ENCODE peak calls at places on chromosomes 7 and 10, in ten cellular contexts. K is fibroblast of lung, W is endothelial cell of umbilical vein, Q is astrocyte of the spinal cord, S is IMR-90, M is pancreas, T is spleen, A is mucosa of descending colon, I is adrenal gland, B is AG04450. Z is an unnamed sample.

GRCh38 chr10:131874991-131875451 is 25.8 kb upstream of the PPP2R2D start:
- DNase-seq in K (peak; percentile 77), W (peak; percentile 74), Q (peak; percentile 68), S (peak; percentile 72), M (peak; percentile 85), T (peak; percentile 87), A (no peak), I (peak; percentile 80), B (peak; percentile 52), Z (peak; percentile 85)

GRCh38 chr7:12440229-12440628 is 36.6 kb upstream of the VWDE start:
- DNase-seq in K (no peak), W (no peak), Q (no peak), S (no peak), M (no peak), T (no peak), A (no peak), I (no peak), B (no peak), Z (no peak)

GRCh38 chr7:117715784-117716445 is 157.3 kb downstream of the CTTNBP2 start:
- DNase-seq in K (peak; percentile 76), W (peak; percentile 64), Q (peak; percentile 61), S (peak; percentile 75), M (no peak), T (no peak), A (no peak), I (no peak), B (peak; percentile 32), Z (peak; percentile 40)

GRCh38 chr7:22192778-22193177 is 164.2 kb downstream of the RAPGEF5 start:
- DNase-seq in K (no peak), W (no peak), Q (no peak), S (no peak), M (no peak), T (no peak), A (no peak), I (no peak), B (no peak), Z (peak; percentile 1)

GRCh38 chr7:135389971-135390370 is 119.9 kb downstream of the CNOT4 start:
- DNase-seq in K (no peak), W (peak; percentile 82), Q (no peak), S (no peak), M (no peak), T (no peak), A (no peak), I (no peak), B (no peak), Z (no peak)

GRCh38 chr7:44639701-44640321 is 33.4 kb downstream of the OGDH start:
- DNase-seq in K (peak; percentile 74), W (peak; percentile 85), Q (peak; percentile 85), S (peak; percentile 91), M (peak; percentile 42), T (no peak), A (no peak), I (peak; percentile 84), B (peak; percentile 59), Z (peak; percentile 74)

GRCh38 chr7:150371131-150371995 is 2.7 kb downstream of the REPIN1 start:
- DNase-seq in K (no peak), W (no peak), Q (no peak), S (no peak), M (no peak), T (peak; percentile 78), A (peak; percentile 56), I (peak; percentile 15), B (no peak), Z (no peak)

GRCh38 chr7:70355591-70356323 is 757.5 kb downstream of the AUTS2 start:
- DNase-seq in K (no peak), W (no peak), Q (peak; percentile 15), S (no peak), M (no peak), T (no peak), A (no peak), I (no peak), B (no peak), Z (no peak)

GRCh38 chr10:71952745-71953144 is 11.4 kb upstream of the CHST3 start:
- DNase-seq in K (no peak), W (no peak), Q (no peak), S (no peak), M (no peak), T (no peak), A (no peak), I (no peak), B (no peak), Z (peak; percentile 6)

GRCh38 chr10:85995791-85996190 is 370.8 kb downstream of the GRID1 start:
- DNase-seq in K (no peak), W (no peak), Q (peak; percentile 0), S (peak; percentile 0), M (no peak), T (no peak), A (no peak), I (no peak), B (no peak), Z (peak; percentile 3)

GRCh38 chr7:46054290-46054689 is 133.2 kb upstream of the IGFBP3 start:
- DNase-seq in K (no peak), W (peak; percentile 70), Q (no peak), S (no peak), M (no peak), T (no peak), A (no peak), I (no peak), B (no peak), Z (no peak)

GRCh38 chr7:111137296-111138195 is 46.6 kb downstream of the LRRN3 start:
- DNase-seq in K (peak; percentile 8), W (no peak), Q (peak; percentile 45), S (peak; percentile 54), M (no peak), T (peak; percentile 67), A (no peak), I (no peak), B (no peak), Z (peak; percentile 56)

GRCh38 chr10:114437456-114438292 is 33.4 kb upstream of the AFAP1L2 start:
- DNase-seq in K (peak; percentile 44), W (no peak), Q (peak; percentile 31), S (peak; percentile 19), M (no peak), T (no peak), A (no peak), I (no peak), B (no peak), Z (peak; percentile 33)

GRCh38 chr10:88288621-88289059 is 294.5 kb downstream of the RNLS start:
- DNase-seq in K (no peak), W (no peak), Q (peak; percentile 44), S (no peak), M (no peak), T (no peak), A (no peak), I (no peak), B (no peak), Z (no peak)

GRCh38 chr7:7897509-7897908 is 71.1 kb upstream of the GLCCI1 start:
- DNase-seq in K (no peak), W (no peak), Q (no peak), S (no peak), M (no peak), T (no peak), A (no peak), I (no peak), B (no peak), Z (no peak)

GRCh38 chr10:120732067-120732466 is 119.1 kb upstream of the WDR11 start:
- DNase-seq in K (no peak), W (peak; percentile 88), Q (peak; percentile 40), S (no peak), M (no peak), T (no peak), A (no peak), I (no peak), B (no peak), Z (no peak)

GRCh38 chr7:96321670-96322372 is at the start of gene SLC25A13:
- DNase-seq in K (peak; percentile 84), W (peak; percentile 81), Q (peak; percentile 80), S (peak; percentile 73), M (peak; percentile 94), T (peak; percentile 97), A (peak; percentile 95), I (peak; percentile 95), B (peak; percentile 27), Z (peak; percentile 96)

GRCh38 chr7:133754718-133755117 is 372.4 kb upstream of the LRGUK start:
- DNase-seq in K (peak; percentile 10), W (no peak), Q (peak; percentile 22), S (peak; percentile 66), M (no peak), T (no peak), A (no peak), I (no peak), B (no peak), Z (no peak)
- TF ChIP-seq CTCF in K (no peak), W (no peak), Q (no peak), S (no peak), M (no peak), T (no peak), A (no peak), I (no peak), B (no peak), Z (no peak)

GRCh38 chr7:18679261-18679660 is 183.7 kb downstream of the HDAC9 start:
- DNase-seq in K (no peak), W (no peak), Q (no peak), S (no peak), M (no peak), T (no peak), A (no peak), I (no peak), B (no peak), Z (no peak)
- H3K4me3 ChIP-seq in K (no peak overlapping the region), W (no peak overlapping the region), Q (no peak overlapping the region), S (no peak overlapping the region), M (no peak overlapping the region), T (no peak overlapping the region), A (no peak overlapping the region), I (no peak overlapping the region), B (no peak overlapping the region), Z (no peak overlapping the region)

GRCh38 chr10:43384252-43385221 is 13.1 kb downstream of the FXYD4 start:
- DNase-seq in K (no peak), W (no peak), Q (no peak), S (no peak), M (no peak), T (peak; percentile 64), A (peak; percentile 14), I (no peak), B (no peak), Z (peak; percentile 34)

GRCh38 chr10:43376828-43377227 is 5.4 kb downstream of the FXYD4 start:
- DNase-seq in K (no peak), W (no peak), Q (no peak), S (no peak), M (no peak), T (peak; percentile 37), A (no peak), I (no peak), B (no peak), Z (no peak)

GRCh38 chr10:43377393-43377883 is 6.0 kb downstream of the FXYD4 start:
- DNase-seq in K (no peak), W (no peak), Q (no peak), S (no peak), M (no peak), T (peak; percentile 45), A (no peak), I (no peak), B (no peak), Z (no peak)

GRCh38 chr10:43383204-43383971 is 12.0 kb downstream of the FXYD4 start:
- DNase-seq in K (no peak), W (no peak), Q (no peak), S (no peak), M (no peak), T (peak; percentile 44), A (no peak), I (no peak), B (no peak), Z (no peak)

GRCh38 chr10:43380610-43381222 is 9.3 kb downstream of the FXYD4 start:
- DNase-seq in K (peak; percentile 76), W (no peak), Q (peak; percentile 38), S (peak; percentile 44), M (no peak), T (no peak), A (no peak), I (no peak), B (no peak), Z (no peak)
- TF ChIP-seq CTCF in K (no peak), W (no peak), Q (no peak), S (no peak), M (no peak), T (no peak), A (no peak), I (no peak), B (peak; percentile 35), Z (peak; percentile 9)

GRCh38 chr10:119029613-119030420 is at the start of gene NANOS1:
- DNase-seq in K (no peak), W (peak; percentile 12), Q (no peak), S (peak; percentile 21), M (no peak), T (peak; percentile 79), A (no peak), I (no peak), B (no peak), Z (peak; percentile 53)
- H3K4me3 ChIP-seq in K (peak within 1 kb of the TSS; percentile 53), W (peak within 1 kb of the TSS; percentile 16), Q (peak within 1 kb of the TSS; percentile 35), S (peak within 1 kb of the TSS; percentile 60), M (peak within 1 kb of the TSS; percentile 44), T (peak within 1 kb of the TSS; percentile 65), A (peak within 1 kb of the TSS; percentile 17), I (peak within 1 kb of the TSS; percentile 71), B (peak within 1 kb of the TSS; percentile 54), Z (peak within 1 kb of the TSS; percentile 32)